ENCODE peak calls at places on chromosomes 12 and 14, in five cellular contexts. F is RWPE1, U is adrenal gland, X is right atrium auricular region, E is activated T-helper 1 cell treated with Interleukin-2 at 50 U/mL for 16 hours. W is an unnamed sample.

GRCh38 chr12:69405466-69405865 is 45.9 kb downstream of the YEATS4 start:
- DNase-seq in F (peak; percentile 80), U (peak; percentile 87), X (peak; percentile 82), E (no peak), W (no peak)

GRCh38 chr12:53806689-53807088 is 54.9 kb upstream of the CISTR start:
- DNase-seq in F (no peak), U (no peak), X (no peak), E (no peak), W (no peak)

GRCh38 chr12:116140559-116140958 is 136.9 kb downstream of the MED13L start:
- DNase-seq in F (no peak), U (no peak), X (no peak), E (no peak), W (no peak)

GRCh38 chr14:105844810-105845724 is 318.7 kb downstream of the TMEM121 start:
- DNase-seq in F (no peak), U (peak; percentile 10), X (peak; percentile 55), E (no peak), W (peak; percentile 32)

GRCh38 chr12:65511134-65511912 is 232.8 kb downstream of the MSRB3 start:
- DNase-seq in F (no peak), U (no peak), X (no peak), E (no peak), W (no peak)

GRCh38 chr12:43835264-43835655 is 621 bp upstream of the TMEM117 start:
- DNase-seq in F (no peak), U (no peak), X (no peak), E (no peak), W (no peak)

GRCh38 chr14:100633406-100633805 is 46.2 kb upstream of the BEGAIN start:
- DNase-seq in F (no peak), U (no peak), X (no peak), E (no peak), W (peak; percentile 47)

GRCh38 chr14:31932675-31933074 is 144.4 kb upstream of the ARHGAP5 start:
- DNase-seq in F (no peak), U (no peak), X (no peak), E (no peak), W (peak; percentile 25)

GRCh38 chr12:121048442-121048841 is 9.4 kb upstream of the OASL start:
- DNase-seq in F (no peak), U (no peak), X (no peak), E (no peak), W (no peak)

GRCh38 chr14:104883681-104884361 is 18.8 kb downstream of the CEP170B start:
- DNase-seq in F (no peak), U (no peak), X (no peak), E (no peak), W (peak; percentile 67)

GRCh38 chr12:13559318-13559978 is 362.9 kb downstream of the EMP1 start:
- DNase-seq in F (no peak), U (no peak), X (no peak), E (no peak), W (no peak)

GRCh38 chr14:101033006-101033405 is 129.5 kb upstream of the RTL1 start:
- DNase-seq in F (no peak), U (peak; percentile 12), X (no peak), E (no peak), W (no peak)

GRCh38 chr14:32906672-32907071 is 32.0 kb upstream of the NPAS3 start:
- DNase-seq in F (no peak), U (no peak), X (no peak), E (no peak), W (no peak)

GRCh38 chr14:57884175-57884574 is 18.3 kb upstream of the SLC35F4 start:
- DNase-seq in F (no peak), U (no peak), X (no peak), E (no peak), W (no peak)

GRCh38 chr12:75481013-75481705 is 604 bp downstream of the GLIPR1 start:
- DNase-seq in F (no peak), U (no peak), X (no peak), E (no peak), W (no peak)

GRCh38 chr12:4714879-4715278 is 5.3 kb upstream of the GALNT8 start:
- DNase-seq in F (no peak), U (no peak), X (no peak), E (no peak), W (no peak)

GRCh38 chr14:100283984-100284881 is 22.0 kb downstream of the SLC25A29 start:
- DNase-seq in F (no peak), U (peak; percentile 31), X (no peak), E (no peak), W (peak; percentile 57)

GRCh38 chr12:68833508-68833907 is 25.5 kb downstream of the MDM2 start:
- DNase-seq in F (no peak), U (no peak), X (no peak), E (no peak), W (no peak)

GRCh38 chr12:109308534-109309440 is at the start of gene FOXN4:
- DNase-seq in F (no peak), U (no peak), X (no peak), E (no peak), W (peak; percentile 92)

GRCh38 chr14:34794217-34794616 is 79.8 kb upstream of the CFL2 start:
- DNase-seq in F (no peak), U (no peak), X (no peak), E (no peak), W (no peak)